ENCODE peak calls at places on chromosome 21, in eight cellular contexts. H is cardiac muscle cell, P is Peyer's patch, B is hepatocyte, D is Calu3, G is endothelial cell, S is epithelial cell of esophagus, Q is fibroblast of mammary gland. A is an unnamed sample.

GRCh38 chr21:32520885-32521735 is 64.2 kb downstream of the TCP10L start:
- DNase-seq in P (peak; percentile 75), D (peak; percentile 35), B (peak; percentile 40), S (peak; percentile 74), G (no peak), Q (peak; percentile 98), H (peak; percentile 98), A (peak; percentile 91)

GRCh38 chr21:38995755-38996154 is 187.5 kb downstream of the PSMG1 start:
- DNase-seq in Q (no peak), S (no peak), D (no peak), P (no peak), B (no peak), G (no peak), H (no peak), A (no peak)

GRCh38 chr21:38983560-38983959 is 177.8 kb downstream of the ETS2 start:
- DNase-seq in B (no peak), D (no peak), H (no peak), P (no peak), G (no peak), S (no peak), Q (no peak), A (no peak)

GRCh38 chr21:22223385-22223784 is 1225.2 kb downstream of the NCAM2 start:
- DNase-seq in S (no peak), B (no peak), P (no peak), H (peak; percentile 2), D (no peak), Q (no peak), G (no peak), A (no peak)

GRCh38 chr21:17293194-17293593 is 219.6 kb upstream of the CXADR start:
- DNase-seq in S (no peak), P (no peak), Q (no peak), H (no peak), B (no peak), G (no peak), D (no peak), A (no peak)

GRCh38 chr21:40466893-40467483 is 380.0 kb downstream of the DSCAM start:
- DNase-seq in B (peak; percentile 62), D (no peak), P (no peak), S (peak; percentile 60), G (no peak), Q (peak; percentile 0), H (no peak), A (peak; percentile 39)

GRCh38 chr21:38310619-38311018 is 53.8 kb downstream of the KCNJ15 start:
- DNase-seq in H (peak; percentile 87), G (no peak), S (peak; percentile 83), P (no peak), Q (peak; percentile 95), B (no peak), D (no peak), A (peak; percentile 56)

GRCh38 chr21:36813071-36813470 is 114.2 kb downstream of the SIM2 start:
- DNase-seq in P (no peak), S (no peak), D (no peak), B (no peak), Q (no peak), H (peak; percentile 52), G (no peak), A (no peak)

GRCh38 chr21:37368536-37369279 is 2.1 kb downstream of the DYRK1A start:
- DNase-seq in D (no peak), Q (peak; percentile 79), H (peak; percentile 28), B (peak; percentile 19), G (no peak), S (peak; percentile 89), P (no peak), A (no peak)

GRCh38 chr21:27190601-27191000 is 223.7 kb upstream of the ADAMTS5 start:
- DNase-seq in B (no peak), G (no peak), D (no peak), S (no peak), P (no peak), Q (peak; percentile 55), H (peak; percentile 38), A (peak; percentile 82)

GRCh38 chr21:35051287-35051818 is 2.3 kb upstream of the RUNX1 start:
- DNase-seq in H (peak; percentile 95), S (peak; percentile 83), G (peak; percentile 73), P (peak; percentile 94), Q (peak; percentile 69), D (peak; percentile 88), B (peak; percentile 87), A (peak; percentile 89)
- TF ChIP-seq CTCF in H (peak; percentile 77), S (peak; percentile 39), G (peak; percentile 53), P (peak; percentile 65), Q (peak; percentile 35), D (peak; percentile 64), B (peak; percentile 60), A (peak; percentile 61)

GRCh38 chr21:45740491-45741357 is 97.2 kb downstream of the PCBP3 start:
- DNase-seq in H (peak; percentile 8), G (no peak), P (no peak), B (no peak), D (no peak), S (no peak), Q (peak; percentile 24), A (no peak)
- TF ChIP-seq CTCF in H (no peak), G (no peak), P (no peak), B (no peak), D (no peak), S (no peak), Q (no peak), A (peak; percentile 4)

GRCh38 chr21:45926281-45926680 is 55.3 kb upstream of the COL6A1 start:
- DNase-seq in P (no peak), Q (peak; percentile 29), H (no peak), S (no peak), G (no peak), B (no peak), D (no peak), A (no peak)
- TF ChIP-seq CTCF in P (no peak), Q (peak; percentile 22), H (no peak), S (no peak), G (no peak), B (peak; percentile 10), D (no peak), A (no peak)

GRCh38 chr21:34730756-34731445 is 62.1 kb downstream of the CLIC6 start:
- DNase-seq in B (no peak), P (no peak), Q (no peak), D (no peak), G (no peak), S (no peak), H (no peak), A (no peak)
- TF ChIP-seq CTCF in B (no peak), P (no peak), Q (no peak), D (no peak), G (no peak), S (no peak), H (no peak), A (no peak)

DNA sequence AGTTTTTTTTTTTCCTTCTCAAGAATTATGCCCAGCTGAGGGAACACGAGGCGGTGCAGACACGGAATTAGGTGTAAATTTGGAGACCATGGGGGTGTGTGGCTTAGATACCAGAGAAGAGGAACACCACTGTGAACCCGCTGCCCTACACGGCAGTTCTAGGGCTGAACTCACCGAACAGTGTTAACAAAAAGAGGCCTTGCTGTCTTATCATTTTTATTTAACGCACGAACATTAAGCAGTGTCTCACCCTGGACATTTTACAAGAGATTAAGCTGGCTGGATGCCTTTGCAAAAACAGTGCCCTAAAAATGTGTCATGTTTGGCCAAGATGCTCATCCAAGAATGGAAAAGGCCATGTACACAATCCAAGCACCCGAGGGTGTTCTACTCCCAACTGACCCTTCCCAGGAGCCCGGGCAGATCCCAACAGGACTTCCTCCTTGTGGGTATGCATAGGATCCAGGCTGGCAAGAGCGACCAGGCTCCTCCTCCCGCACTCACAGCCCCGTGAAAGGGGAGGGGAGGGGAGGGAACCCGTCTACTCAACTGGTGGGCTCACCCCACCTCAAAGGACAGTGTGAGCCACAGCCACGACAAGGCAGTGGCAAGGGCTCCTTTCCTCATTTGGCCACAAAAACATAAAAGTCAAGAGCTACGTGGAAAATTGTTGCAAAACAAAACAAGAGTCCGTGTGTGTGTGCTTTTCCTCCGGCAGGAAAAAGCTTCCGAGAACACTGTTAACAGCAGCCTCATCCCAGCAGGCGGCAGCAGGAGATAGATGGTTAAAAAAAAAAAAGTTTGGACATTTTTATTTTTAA is 20.3 kb downstream of the C2CD2 start:
- DNase-seq in Q (peak; percentile 56), D (no peak), P (no peak), B (no peak), S (peak; percentile 65), G (no peak), H (peak; percentile 75), A (no peak)
- TF ChIP-seq CTCF in Q (peak; percentile 44), D (no peak), P (no peak), B (peak; percentile 25), S (peak; percentile 60), G (no peak), H (peak; percentile 57), A (peak; percentile 38)

GRCh38 chr21:33588485-33589335 is at the start of gene DONSON:
- DNase-seq in Q (peak; percentile 72), B (peak; percentile 96), H (peak; percentile 86), P (peak; percentile 93), D (peak; percentile 91), G (peak; percentile 97), S (peak; percentile 82), A (peak; percentile 80)
- TF ChIP-seq CTCF in Q (no peak), B (no peak), H (no peak), P (no peak), D (no peak), G (no peak), S (no peak), A (no peak)

GRCh38 chr21:31348188-31348587 is 4.1 kb upstream of the TIAM1 start:
- DNase-seq in B (no peak), G (no peak), S (no peak), H (no peak), D (no peak), P (no peak), Q (no peak), A (no peak)

GRCh38 chr21:31351438-31351837 is 7.4 kb upstream of the TIAM1 start:
- DNase-seq in B (peak; percentile 60), P (no peak), S (peak; percentile 89), G (no peak), D (peak; percentile 57), Q (peak; percentile 60), H (peak; percentile 61), A (peak; percentile 58)

GRCh38 chr21:31347435-31348032 is 3.5 kb upstream of the TIAM1 start:
- DNase-seq in Q (peak; percentile 62), B (peak; percentile 40), S (peak; percentile 72), D (peak; percentile 20), G (no peak), H (peak; percentile 68), P (no peak), A (peak; percentile 50)

GRCh38 chr21:31351973-31352372 is 7.9 kb upstream of the TIAM1 start:
- DNase-seq in H (no peak), Q (peak; percentile 11), P (no peak), S (peak; percentile 59), D (no peak), G (no peak), B (no peak), A (no peak)

DNA sequence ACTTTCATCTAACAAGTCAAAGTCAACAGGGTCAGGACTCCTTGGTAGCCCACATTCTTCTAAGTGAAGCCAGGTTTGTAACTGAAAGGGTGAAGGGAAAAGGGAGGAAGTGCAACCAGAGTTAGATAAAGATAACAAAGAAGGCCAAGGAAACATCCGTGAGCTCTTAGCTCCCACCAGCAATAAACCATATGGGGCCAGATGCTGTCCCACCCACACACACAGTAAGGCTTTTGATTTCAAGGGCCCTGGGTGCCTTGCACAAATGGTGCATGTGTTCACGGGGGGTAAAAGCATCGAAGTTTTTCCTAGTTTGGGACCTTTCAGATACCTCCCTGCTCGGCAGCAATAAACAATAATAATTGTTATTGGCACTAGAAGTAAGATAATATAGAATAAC is 5.1 kb upstream of the TIAM1 start:
- DNase-seq in G (no peak), H (no peak), P (no peak), D (no peak), B (no peak), S (no peak), Q (no peak), A (no peak)
- TF ChIP-seq CTCF in G (no peak), H (no peak), P (no peak), D (no peak), B (no peak), S (no peak), Q (no peak), A (no peak)